ENCODE peak calls at places on chromosome X, in ten cellular contexts. I is lower leg skin, J is tibial artery, U is AG09309, L is AG10803, X is ascending aorta, Z is mammary epithelial cell, O is fibroblast of lung, N is IMR-90, Y is AG04450. B is an unnamed sample.

GRCh38 chrX:118773782-118774181 is 46.4 kb downstream of the IL13RA1 start:
- DNase-seq in I (no peak), J (no peak), U (no peak), L (no peak), X (no peak), Z (peak), O (no peak), N (no peak), Y (no peak), B (no peak)

GRCh38 chrX:70208479-70208878 is 26.0 kb upstream of the AWAT1 start:
- DNase-seq in I (no peak), J (no peak), U (no peak), L (peak), X (no peak), Z (no peak), O (no peak), N (peak), Y (no peak), B (no peak)

GRCh38 chrX:149490100-149490499 is 15.0 kb downstream of the IDS start:
- DNase-seq in I (no peak), J (no peak), U (no peak), L (peak), X (no peak), Z (no peak), O (peak), N (peak), Y (no peak), B (no peak)

GRCh38 chrX:55057691-55058249 is 17.1 kb upstream of the PAGE2B start:
- DNase-seq in I (peak), J (peak), U (no peak), L (peak), X (no peak), Z (peak), O (peak), N (peak), Y (no peak), B (no peak)

GRCh38 chrX:149570668-149571067 is 16.6 kb downstream of the MAGEA9B start:
- DNase-seq in I (no peak), J (no peak), U (peak), L (peak), X (no peak), Z (peak), O (peak), N (peak), Y (peak), B (peak)

GRCh38 chrX:72714471-72714916 is 388 bp upstream of the PHKA1 start:
- DNase-seq in I (peak), J (peak), U (peak), L (peak), X (peak), Z (peak), O (peak), N (peak), Y (peak), B (peak)

GRCh38 chrX:31092970-31093638 is 21.3 kb upstream of the FTHL17 start:
- DNase-seq in I (no peak), J (no peak), U (no peak), L (no peak), X (no peak), Z (no peak), O (no peak), N (no peak), Y (no peak), B (no peak)

GRCh38 chrX:131741103-131741581 is 197.3 kb downstream of the OR13H1 start:
- DNase-seq in I (no peak), J (no peak), U (no peak), L (no peak), X (peak), Z (peak), O (no peak), N (peak), Y (no peak), B (no peak)

GRCh38 chrX:115337735-115338134 is 48.2 kb downstream of the LUZP4 start:
- DNase-seq in I (no peak), J (no peak), U (peak), L (peak), X (no peak), Z (no peak), O (peak), N (peak), Y (peak), B (peak)

GRCh38 chrX:85977218-85977617 is 70.1 kb downstream of the CHM start:
- DNase-seq in I (no peak), J (no peak), U (no peak), L (no peak), X (no peak), Z (no peak), O (no peak), N (no peak), Y (no peak), B (no peak)

GRCh38 chrX:68989865-68990606 is 161.2 kb downstream of the EFNB1 start:
- DNase-seq in I (no peak), J (peak), U (peak), L (peak), X (no peak), Z (no peak), O (peak), N (peak), Y (peak), B (peak)

GRCh38 chrX:331145-331771 is 12.7 kb upstream of the GTPBP6 start:
- DNase-seq in I (no peak), J (no peak), U (no peak), L (peak), X (no peak), Z (no peak), O (peak), N (peak), Y (no peak), B (peak)

GRCh38 chrX:85244411-85245210 is 820 bp downstream of the ZNF711 start:
- DNase-seq in I (no peak), J (no peak), U (no peak), L (peak), X (no peak), Z (peak), O (peak), N (peak), Y (no peak), B (no peak)

GRCh38 chrX:16589826-16590225 is 60.1 kb upstream of the S100G start:
- DNase-seq in I (peak), J (no peak), U (no peak), L (no peak), X (no peak), Z (peak), O (no peak), N (no peak), Y (no peak), B (no peak)

GRCh38 chrX:106566362-106566761 is 45.4 kb upstream of the RADX start:
- DNase-seq in I (no peak), J (no peak), U (no peak), L (no peak), X (no peak), Z (no peak), O (no peak), N (no peak), Y (no peak), B (no peak)

GRCh38 chrX:100090931-100091330 is 319.1 kb downstream of the PCDH19 start:
- DNase-seq in I (no peak), J (no peak), U (peak), L (peak), X (no peak), Z (peak), O (peak), N (no peak), Y (no peak), B (peak)

GRCh38 chrX:45187731-45188130 is 12.9 kb downstream of the DIPK2B start:
- DNase-seq in I (no peak), J (no peak), U (no peak), L (no peak), X (no peak), Z (peak), O (peak), N (no peak), Y (no peak), B (no peak)

GRCh38 chrX:21383546-21383945 is 9.3 kb downstream of the CNKSR2 start:
- DNase-seq in I (no peak), J (no peak), U (no peak), L (no peak), X (no peak), Z (no peak), O (peak), N (no peak), Y (no peak), B (no peak)

GRCh38 chrX:78545233-78545632 is 113.9 kb downstream of the RTL3 start:
- DNase-seq in I (no peak), J (no peak), U (no peak), L (no peak), X (no peak), Z (no peak), O (no peak), N (no peak), Y (no peak), B (no peak)

GRCh38 chrX:79415056-79415455 is 47.9 kb upstream of the ITM2A start:
- DNase-seq in I (no peak), J (no peak), U (no peak), L (no peak), X (no peak), Z (no peak), O (no peak), N (no peak), Y (no peak), B (no peak)

GRCh38 chrX:111867236-111867635 is 8.7 kb upstream of the TRPC5OS start:
- DNase-seq in I (no peak), J (no peak), U (no peak), L (no peak), X (no peak), Z (no peak), O (no peak), N (no peak), Y (no peak), B (no peak)

GRCh38 chrX:25442501-25442900 is 426.7 kb upstream of the ARX start:
- DNase-seq in I (no peak), J (no peak), U (no peak), L (no peak), X (no peak), Z (no peak), O (no peak), N (no peak), Y (no peak), B (no peak)

GRCh38 chrX:20330545-20330944 is 63.8 kb upstream of the RPS6KA3 start:
- DNase-seq in I (no peak), J (no peak), U (no peak), L (no peak), X (no peak), Z (no peak), O (no peak), N (no peak), Y (no peak), B (no peak)

GRCh38 chrX:51608766-51609165 is 9.9 kb downstream of the CENPVL3 start:
- DNase-seq in I (no peak), J (no peak), U (no peak), L (peak), X (no peak), Z (no peak), O (no peak), N (peak), Y (no peak), B (peak)

GRCh38 chrX:13345037-13345436 is 25.2 kb upstream of the ATXN3L start:
- DNase-seq in I (no peak), J (no peak), U (no peak), L (no peak), X (no peak), Z (no peak), O (no peak), N (no peak), Y (no peak), B (no peak)

GRCh38 chrX:107451754-107452153 is 2.3 kb downstream of the FRMPD3 start:
- DNase-seq in I (no peak), J (no peak), U (no peak), L (no peak), X (no peak), Z (no peak), O (no peak), N (no peak), Y (no peak), B (no peak)

GRCh38 chrX:46333550-46333949 is 211.7 kb downstream of the ZNF674 start:
- DNase-seq in I (no peak), J (no peak), U (no peak), L (no peak), X (no peak), Z (peak), O (no peak), N (no peak), Y (no peak), B (no peak)

GRCh38 chrX:129649268-129650182 is 5.2 kb downstream of the APLN start:
- DNase-seq in I (no peak), J (no peak), U (no peak), L (no peak), X (no peak), Z (no peak), O (no peak), N (peak), Y (no peak), B (no peak)

GRCh38 chrX:129637217-129638109 is 17.3 kb downstream of the APLN start:
- DNase-seq in I (peak), J (peak), U (peak), L (peak), X (peak), Z (peak), O (peak), N (peak), Y (no peak), B (no peak)

DNA sequence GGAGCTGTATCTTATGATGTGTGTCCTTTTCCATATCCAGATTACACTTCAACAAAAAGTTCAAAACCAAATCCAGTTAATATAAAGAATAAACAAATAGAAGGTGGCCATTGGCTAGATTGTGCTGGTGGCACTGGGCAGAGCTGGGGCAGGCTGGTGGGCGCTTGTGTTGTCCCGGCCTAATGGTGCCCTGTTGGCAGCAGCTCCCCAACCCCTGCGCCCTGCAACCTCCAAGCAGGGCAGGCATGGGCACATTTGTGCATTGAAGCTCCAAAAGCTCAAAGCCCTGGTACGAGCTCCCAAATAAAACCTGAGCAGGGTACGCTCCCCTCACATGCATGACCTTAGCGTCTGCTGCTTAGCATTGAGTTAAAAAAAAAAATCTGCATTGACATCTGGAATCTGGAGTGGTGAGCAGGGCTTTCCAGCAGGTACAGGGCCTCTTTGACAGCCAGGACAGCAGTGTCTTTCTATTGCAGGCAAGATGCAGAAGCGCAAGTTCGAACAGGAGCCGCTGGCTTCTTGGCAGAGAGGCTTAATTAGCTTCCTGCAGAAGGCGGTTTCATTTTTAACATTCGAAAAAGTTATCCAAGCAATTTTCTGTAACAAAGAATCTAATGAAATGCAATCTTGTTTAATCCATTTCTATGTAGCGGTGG is 25.9 kb upstream of the NYX start:
- DNase-seq in I (no peak), J (no peak), U (no peak), L (no peak), X (no peak), Z (peak), O (no peak), N (no peak), Y (no peak), B (no peak)
- H3K4me3 ChIP-seq in I (no peak), J (no peak), U (no peak), L (peak), X (no peak), Z (peak), O (peak), N (no peak), Y (no peak), B (no peak)

DNA sequence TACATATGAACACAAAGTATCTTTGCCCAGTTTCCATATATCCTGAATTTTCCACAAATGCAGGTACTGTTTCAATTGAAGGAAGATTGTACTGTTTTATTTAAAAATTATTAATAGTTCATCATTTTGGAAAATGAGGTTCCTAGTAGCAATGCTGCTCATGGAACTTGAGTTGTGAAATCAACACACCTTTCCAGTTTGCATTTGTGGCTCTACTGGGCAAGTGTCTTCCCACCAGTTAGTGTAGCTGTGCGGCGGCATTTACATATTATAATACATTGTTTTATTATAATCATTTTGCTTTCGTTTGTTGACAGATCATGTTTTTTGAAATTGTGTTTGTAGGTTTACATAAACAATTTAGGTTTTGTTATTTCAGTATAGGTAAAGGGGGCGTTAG is 2.0 kb upstream of the DDX3X start:
- DNase-seq in I (no peak), J (no peak), U (no peak), L (no peak), X (no peak), Z (no peak), O (no peak), N (no peak), Y (no peak), B (no peak)
- H3K4me3 ChIP-seq in I (no peak), J (peak), U (no peak), L (peak), X (peak), Z (peak), O (peak), N (peak), Y (no peak), B (no peak)

DNA sequence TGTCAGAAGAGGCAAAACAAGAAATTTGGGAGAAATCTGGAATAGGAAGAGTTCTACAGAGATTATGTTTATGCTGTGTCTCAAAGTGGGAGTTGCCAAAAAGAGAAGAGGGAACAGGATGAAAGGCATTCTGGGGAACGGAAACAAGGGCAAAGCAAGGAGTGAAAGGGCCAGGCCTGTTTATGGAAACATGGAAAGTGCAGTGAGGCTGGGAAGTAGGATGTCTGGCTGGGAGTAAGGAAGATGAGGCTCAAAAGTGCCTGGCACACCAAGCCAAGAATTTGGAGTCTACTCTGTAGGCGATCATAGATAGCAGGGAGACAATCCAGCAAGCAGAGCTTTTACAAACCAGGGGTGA is 1.8 kb upstream of the CUL4B start:
- DNase-seq in I (no peak), J (no peak), U (no peak), L (no peak), X (no peak), Z (no peak), O (no peak), N (no peak), Y (no peak), B (no peak)
- H3K4me3 ChIP-seq in I (no peak), J (no peak), U (no peak), L (no peak), X (peak), Z (no peak), O (peak), N (no peak), Y (no peak), B (no peak)

DNA sequence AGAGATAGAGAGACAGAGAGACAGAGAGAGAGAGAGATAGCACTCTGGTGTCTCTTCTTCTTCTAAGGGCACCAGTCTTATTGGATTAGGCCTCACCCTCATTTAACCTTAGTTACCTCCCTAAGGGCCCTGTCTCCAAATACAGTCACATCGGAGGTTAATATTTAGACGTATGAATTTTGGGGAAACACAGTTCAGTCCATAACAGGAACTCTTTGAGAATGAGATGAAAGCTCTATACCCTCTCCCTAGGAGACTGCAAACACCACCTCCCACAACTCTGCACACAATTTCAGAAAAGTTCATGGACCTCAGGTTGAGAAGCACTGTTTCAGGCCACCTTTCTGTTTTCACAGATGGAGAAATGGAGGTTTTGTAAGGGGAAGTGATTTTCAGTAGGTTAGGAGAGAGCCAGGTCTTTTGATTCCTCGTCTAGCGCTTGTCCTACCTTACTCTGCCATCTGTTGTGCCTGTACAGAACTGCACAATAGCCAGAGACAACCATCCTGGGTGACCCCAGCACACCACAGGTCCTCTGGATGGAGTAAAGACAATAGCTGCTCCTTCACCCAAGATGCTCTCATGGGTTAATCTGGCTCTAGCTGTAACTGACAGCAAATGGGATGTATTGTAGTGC is 16.9 kb upstream of the LOC101059915 start:
- DNase-seq in I (no peak), J (no peak), U (no peak), L (no peak), X (no peak), Z (no peak), O (no peak), N (no peak), Y (no peak), B (no peak)
- H3K4me3 ChIP-seq in I (no peak), J (no peak), U (no peak), L (no peak), X (no peak), Z (no peak), O (no peak), N (no peak), Y (no peak), B (no peak)

B was measured in skeletal muscle cell.